ENCODE peak calls at places on chromosome 17, in eight cellular contexts. Z, X, J, R, B, G, O and F are unnamed samples.

GRCh38 chr17:28369684-28370034 is 448 bp downstream of the VTN start:
- DNase-seq in Z (no peak), X (no peak), J (no peak), R (no peak), B (no peak), G (no peak), O (no peak), F (no peak)

GRCh38 chr17:60519795-60520194 is 6.2 kb downstream of the APPBP2 start:
- DNase-seq in Z (no peak), X (no peak), J (no peak), R (no peak), B (no peak), G (no peak), O (no peak), F (no peak)

GRCh38 chr17:13544292-13544691 is 57.4 kb downstream of the HS3ST3A1 start:
- DNase-seq in Z (peak), X (no peak), J (no peak), R (no peak), B (no peak), G (peak), O (no peak), F (peak)

GRCh38 chr17:80063815-80064585 is 27.6 kb downstream of the CCDC40 start:
- DNase-seq in Z (peak), X (no peak), J (no peak), R (no peak), B (peak), G (peak), O (no peak), F (no peak)

GRCh38 chr17:1648582-1649115 is 1.0 kb downstream of the RILP start:
- DNase-seq in Z (peak), X (peak), J (peak), R (peak), B (peak), G (peak), O (peak), F (peak)

GRCh38 chr17:43714338-43715149 is 44.0 kb downstream of the SOST start:
- DNase-seq in Z (peak), X (no peak), J (no peak), R (no peak), B (no peak), G (no peak), O (no peak), F (no peak)

GRCh38 chr17:13437966-13438779 is 163.6 kb downstream of the HS3ST3A1 start:
- DNase-seq in Z (no peak), X (no peak), J (no peak), R (no peak), B (peak), G (peak), O (no peak), F (no peak)

GRCh38 chr17:39225308-39225973 is at the start of gene STAC2:
- DNase-seq in Z (no peak), X (no peak), J (no peak), R (no peak), B (no peak), G (no peak), O (no peak), F (no peak)

GRCh38 chr17:75457047-75457654 is 716 bp downstream of the TMEM94 start:
- DNase-seq in Z (peak), X (no peak), J (peak), R (peak), B (no peak), G (peak), O (no peak), F (peak)

GRCh38 chr17:17823433-17824118 is 13.2 kb downstream of the SREBF1 start:
- DNase-seq in Z (peak), X (peak), J (peak), R (peak), B (peak), G (peak), O (peak), F (peak)

GRCh38 chr17:34988644-34989043 is 8.3 kb downstream of the LIG3 start:
- DNase-seq in Z (no peak), X (no peak), J (no peak), R (no peak), B (peak), G (no peak), O (no peak), F (no peak)

GRCh38 chr17:38749222-38750043 is 1.3 kb upstream of the PCGF2 start:
- DNase-seq in Z (peak), X (no peak), J (peak), R (peak), B (peak), G (peak), O (no peak), F (peak)

GRCh38 chr17:83103200-83103937 is 24.0 kb downstream of the METRNL start:
- DNase-seq in Z (peak), X (no peak), J (peak), R (peak), B (peak), G (no peak), O (no peak), F (no peak)

GRCh38 chr17:42817866-42818265 is 6.2 kb downstream of the BECN1 start:
- DNase-seq in Z (peak), X (no peak), J (no peak), R (no peak), B (no peak), G (no peak), O (no peak), F (no peak)

GRCh38 chr17:32998893-32999240 is 7.2 kb downstream of the SPACA3 start:
- DNase-seq in Z (peak), X (no peak), J (no peak), R (no peak), B (no peak), G (peak), O (no peak), F (no peak)

GRCh38 chr17:4968166-4968915 is 724 bp upstream of the SPAG7 start:
- DNase-seq in Z (no peak), X (no peak), J (no peak), R (no peak), B (no peak), G (no peak), O (peak), F (peak)

GRCh38 chr17:4340914-4341615 is 25.4 kb downstream of the UBE2G1 start:
- DNase-seq in Z (peak), X (no peak), J (no peak), R (no peak), B (no peak), G (no peak), O (no peak), F (peak)

GRCh38 chr17:8859029-8859803 is 8.3 kb downstream of the PIK3R6 start:
- DNase-seq in Z (peak), X (no peak), J (no peak), R (no peak), B (no peak), G (peak), O (no peak), F (no peak)

GRCh38 chr17:8110907-8111306 is 7.4 kb downstream of the ALOXE3 start:
- DNase-seq in Z (no peak), X (no peak), J (no peak), R (no peak), B (no peak), G (no peak), O (no peak), F (no peak)